ENCODE peak calls at places on chromosomes 6 and 20, in nine cellular contexts. Y is LNCaP clone FGC, O is A549, C is endothelial cell, M is MCF 10A, K is cardiac fibroblast, U is WTC11, W is tibial artery, D is hepatocyte. L is an unnamed sample.

GRCh38 chr20:41374568-41374920 is 7.9 kb upstream of the EMILIN3 start:
- DNase-seq in Y (no peak), O (no peak), C (no peak), M (no peak), K (no peak), U (no peak), W (no peak), D (no peak), L (no peak)

GRCh38 chr6:108584323-108584722 is 23.6 kb downstream of the FOXO3 start:
- DNase-seq in Y (no peak), O (no peak), C (no peak), M (no peak), K (no peak), U (no peak), W (no peak), D (no peak), L (no peak)

GRCh38 chr6:15184441-15184861 is 61.4 kb upstream of the JARID2 start:
- DNase-seq in Y (no peak), O (no peak), C (no peak), M (no peak), K (no peak), U (no peak), W (no peak), D (no peak), L (no peak)

GRCh38 chr6:108114861-108115597 is 40.5 kb upstream of the OSTM1 start:
- DNase-seq in Y (no peak), O (no peak), C (peak), M (no peak), K (peak), U (peak), W (peak), D (peak), L (no peak)

GRCh38 chr20:24993337-24994185 is 1.0 kb upstream of the APMAP start:
- DNase-seq in Y (peak), O (peak), C (no peak), M (peak), K (peak), U (no peak), W (no peak), D (peak), L (no peak)

GRCh38 chr6:21726676-21727075 is 133.1 kb downstream of the SOX4 start:
- DNase-seq in Y (no peak), O (no peak), C (no peak), M (no peak), K (no peak), U (no peak), W (no peak), D (no peak), L (no peak)

GRCh38 chr6:160978141-160978926 is 13.2 kb upstream of the MAP3K4 start:
- DNase-seq in Y (no peak), O (no peak), C (no peak), M (peak), K (peak), U (no peak), W (no peak), D (no peak), L (no peak)

GRCh38 chr20:40251284-40251932 is 437.6 kb downstream of the MAFB start:
- DNase-seq in Y (no peak), O (peak), C (peak), M (peak), K (peak), U (peak), W (no peak), D (peak), L (peak)

GRCh38 chr6:30799210-30799609 is 54.9 kb upstream of the IER3 start:
- DNase-seq in Y (peak), O (no peak), C (no peak), M (no peak), K (no peak), U (no peak), W (no peak), D (no peak), L (no peak)

GRCh38 chr6:28810655-28811053 is 113.1 kb downstream of the TRIM27 start:
- DNase-seq in Y (no peak), O (no peak), C (no peak), M (no peak), K (no peak), U (no peak), W (no peak), D (no peak), L (no peak)

GRCh38 chr20:36274248-36274841 is 31.8 kb upstream of the DLGAP4 start:
- DNase-seq in Y (no peak), O (no peak), C (no peak), M (no peak), K (no peak), U (no peak), W (no peak), D (no peak), L (no peak)

GRCh38 chr20:36272547-36273220 is 33.5 kb upstream of the DLGAP4 start:
- DNase-seq in Y (no peak), O (no peak), C (no peak), M (no peak), K (no peak), U (no peak), W (no peak), D (no peak), L (no peak)

GRCh38 chr20:36271639-36272546 is 34.2 kb upstream of the DLGAP4 start:
- DNase-seq in Y (no peak), O (no peak), C (no peak), M (no peak), K (no peak), U (no peak), W (no peak), D (no peak), L (no peak)

GRCh38 chr20:36275011-36275410 is 31.1 kb upstream of the DLGAP4 start:
- DNase-seq in Y (no peak), O (no peak), C (no peak), M (no peak), K (no peak), U (no peak), W (no peak), D (no peak), L (no peak)

DNA sequence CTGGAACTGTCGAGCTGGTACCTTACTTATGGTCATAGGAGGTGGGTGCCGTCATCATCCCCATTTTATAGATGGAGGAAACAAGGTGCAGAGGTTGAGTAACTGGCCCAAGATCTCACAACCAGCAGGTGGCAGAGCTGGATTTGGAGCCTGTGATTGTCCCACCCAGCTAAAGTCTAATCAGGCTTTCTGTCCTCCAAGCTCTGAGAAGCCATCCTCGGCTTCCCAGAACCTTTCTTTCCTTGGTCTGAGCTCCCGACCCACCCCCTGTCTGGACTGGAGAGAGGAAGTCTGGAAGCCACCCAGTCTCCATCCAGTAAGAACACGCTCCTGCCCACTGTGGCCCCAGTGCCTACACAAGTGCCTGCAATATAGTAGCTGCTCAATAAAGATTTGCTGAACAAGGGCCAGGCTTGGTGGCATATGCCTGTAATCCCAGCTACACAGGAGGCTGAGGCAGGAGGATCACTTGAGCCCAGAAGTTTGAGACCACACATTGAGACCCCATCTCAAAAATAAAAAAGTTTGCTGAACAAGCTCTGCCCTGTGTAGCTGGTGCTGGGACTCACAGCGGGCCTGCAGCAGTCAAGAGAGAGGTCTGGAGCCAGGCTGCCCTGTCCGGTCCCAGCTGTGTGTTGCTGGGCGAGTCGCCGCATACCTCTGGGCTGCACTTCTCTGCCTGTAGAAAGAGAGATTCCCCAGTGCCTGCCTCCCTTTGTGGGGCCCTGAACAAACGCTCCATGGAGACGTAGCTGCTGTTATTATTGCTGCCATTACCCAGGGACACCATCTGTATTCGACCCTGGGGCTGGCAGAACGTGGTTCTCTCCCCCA is 32.5 kb upstream of the DLGAP4 start:
- DNase-seq in Y (peak), O (peak), C (no peak), M (peak), K (peak), U (no peak), W (no peak), D (no peak), L (no peak)
- TF ChIP-seq CTCF in Y (peak), O (peak), C (no peak), M (peak), K (peak), U (no peak), W (no peak), D (peak), L (peak)

GRCh38 chr6:158039571-158040050 is 57.9 kb downstream of the SYNJ2 start:
- DNase-seq in Y (no peak), O (no peak), C (no peak), M (no peak), K (peak), U (no peak), W (peak), D (no peak), L (no peak)
- TF ChIP-seq CTCF in Y (no peak), O (no peak), C (no peak), M (no peak), K (no peak), U (no peak), W (no peak), D (no peak), L (no peak)

DNA sequence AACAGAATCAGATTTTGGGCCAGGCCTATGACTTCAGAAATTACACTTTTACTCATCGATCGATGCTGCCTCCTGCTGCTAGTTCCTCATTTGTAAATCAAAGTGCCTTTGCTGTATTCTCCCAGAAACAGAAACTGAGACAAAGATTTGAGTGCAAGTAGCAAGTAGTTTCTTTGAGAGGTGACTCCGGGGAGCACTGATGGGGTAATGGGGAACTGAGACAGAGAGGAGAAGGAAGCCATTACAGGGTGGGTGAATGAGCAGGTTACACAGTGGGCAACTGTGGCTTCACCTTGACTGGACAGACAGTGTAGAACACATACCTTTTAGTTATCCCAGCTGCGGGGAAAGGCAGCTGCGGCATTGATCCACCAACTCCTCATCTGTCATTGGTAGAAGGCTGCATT is 9.7 kb upstream of the CD40 start:
- DNase-seq in Y (no peak), O (no peak), C (no peak), M (no peak), K (no peak), U (no peak), W (no peak), D (no peak), L (no peak)
- TF ChIP-seq CTCF in Y (no peak), O (no peak), C (no peak), M (no peak), K (no peak), U (no peak), W (no peak), D (no peak), L (no peak)

DNA sequence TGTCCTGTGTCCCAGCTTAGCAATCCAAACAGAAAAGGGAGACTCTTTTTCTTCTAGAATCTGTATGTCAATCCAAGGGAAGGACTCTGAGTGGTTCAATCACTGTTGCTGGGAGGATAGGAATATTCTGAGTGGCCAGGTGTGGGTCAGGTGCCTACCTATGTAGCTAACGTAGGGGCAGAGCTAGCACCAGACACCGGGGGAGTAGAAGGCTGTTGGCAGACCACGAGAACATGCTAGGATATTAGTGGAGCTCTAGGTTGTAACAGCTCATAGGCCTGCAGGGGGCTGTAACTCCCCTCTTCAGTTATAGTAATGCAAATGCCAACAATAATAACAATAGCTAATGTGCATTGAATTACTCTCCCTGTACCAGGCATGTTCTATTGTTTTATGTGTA is 39.8 kb upstream of the EPB41L1 start:
- DNase-seq in Y (no peak), O (no peak), C (no peak), M (no peak), K (no peak), U (no peak), W (no peak), D (no peak), L (no peak)
- TF ChIP-seq CTCF in Y (no peak), O (no peak), C (no peak), M (no peak), K (no peak), U (no peak), W (no peak), D (no peak), L (no peak)

DNA sequence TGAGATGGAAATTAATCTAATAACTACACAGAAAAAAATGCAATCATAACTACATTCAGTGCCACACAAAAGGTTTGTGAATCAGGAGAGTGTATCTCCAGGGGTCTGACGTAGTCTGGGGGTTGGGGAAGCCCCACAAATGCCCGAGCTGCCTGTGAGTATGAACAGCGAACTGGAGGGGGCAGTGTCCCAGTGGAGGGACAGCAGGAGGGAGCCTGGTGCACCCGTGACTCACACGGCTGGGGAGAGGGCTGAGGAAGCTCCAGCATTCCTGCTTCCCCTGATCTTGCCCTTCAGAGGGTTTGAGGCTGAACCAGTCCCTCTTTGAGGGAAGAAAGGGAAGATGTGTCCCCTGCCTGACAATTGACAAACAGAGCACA is 78.9 kb downstream of the CDH26 start:
- DNase-seq in Y (no peak), O (peak), C (no peak), M (peak), K (no peak), U (no peak), W (no peak), D (no peak), L (no peak)
- TF ChIP-seq CTCF in Y (no peak), O (no peak), C (no peak), M (no peak), K (peak), U (no peak), W (no peak), D (no peak), L (peak)

GRCh38 chr20:62327726-62328495 is 25.1 kb downstream of the ADRM1 start:
- DNase-seq in Y (no peak), O (no peak), C (no peak), M (no peak), K (no peak), U (no peak), W (no peak), D (no peak), L (no peak)
- TF ChIP-seq CTCF in Y (no peak), O (no peak), C (no peak), M (no peak), K (no peak), U (no peak), W (no peak), D (no peak), L (no peak)

GRCh38 chr6:96150431-96150830 is 134.7 kb downstream of the FUT9 start:
- DNase-seq in Y (no peak), O (no peak), C (no peak), M (no peak), K (no peak), U (no peak), W (no peak), D (no peak), L (no peak)

GRCh38 chr6:96151707-96152106 is 135.9 kb downstream of the FUT9 start:
- DNase-seq in Y (no peak), O (no peak), C (no peak), M (no peak), K (no peak), U (no peak), W (no peak), D (no peak), L (no peak)

GRCh38 chr6:96156425-96156824 is 140.7 kb downstream of the FUT9 start:
- DNase-seq in Y (no peak), O (no peak), C (no peak), M (no peak), K (no peak), U (no peak), W (no peak), D (peak), L (no peak)

GRCh38 chr6:96153775-96154174 is 138.0 kb downstream of the FUT9 start:
- DNase-seq in Y (no peak), O (no peak), C (no peak), M (no peak), K (no peak), U (no peak), W (no peak), D (no peak), L (no peak)

DNA sequence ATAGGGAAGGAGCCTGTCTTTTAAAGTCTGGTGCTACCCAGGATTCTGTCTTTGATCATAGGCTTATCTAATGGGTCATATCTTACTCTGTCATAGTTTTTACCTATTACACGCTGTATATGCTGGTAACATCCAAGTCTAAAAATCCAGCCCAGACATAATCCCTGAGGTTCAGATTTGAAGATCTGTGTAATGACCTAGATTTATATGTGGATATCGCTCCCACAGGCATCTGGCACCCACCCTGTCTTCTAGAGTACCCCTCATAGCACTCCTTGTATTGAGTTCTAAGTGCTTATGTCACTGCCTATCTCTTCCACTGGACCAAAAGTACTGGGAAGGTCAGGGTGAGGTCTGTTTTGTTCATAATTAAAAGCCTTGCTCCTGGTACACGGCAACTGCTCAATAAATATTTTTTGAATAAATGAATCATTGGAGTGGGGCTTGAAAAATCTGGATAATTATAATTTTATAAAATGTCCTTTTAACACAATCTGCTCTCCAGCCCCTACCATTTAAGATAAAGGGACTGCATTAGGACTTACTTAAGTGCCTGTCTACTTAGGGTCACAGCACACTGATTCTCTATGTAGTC is 136.4 kb downstream of the FUT9 start:
- DNase-seq in Y (no peak), O (no peak), C (no peak), M (no peak), K (no peak), U (no peak), W (no peak), D (no peak), L (no peak)
- TF ChIP-seq CTCF in Y (no peak), O (no peak), C (no peak), M (no peak), K (no peak), U (no peak), W (no peak), D (no peak), L (no peak)

GRCh38 chr6:63872233-63872632 is 236.6 kb downstream of the PHF3 start:
- DNase-seq in Y (no peak), O (no peak), C (no peak), M (no peak), K (no peak), U (no peak), W (no peak), D (no peak), L (no peak)
- TF ChIP-seq CTCF in Y (no peak), O (no peak), C (peak), M (no peak), K (peak), U (no peak), W (no peak), D (no peak), L (no peak)

GRCh38 chr6:72522735-72523141 is 99.1 kb upstream of the KCNQ5 start:
- DNase-seq in Y (no peak), O (peak), C (peak), M (peak), K (no peak), U (peak), W (no peak), D (peak), L (peak)
- TF ChIP-seq CTCF in Y (peak), O (no peak), C (peak), M (no peak), K (no peak), U (peak), W (no peak), D (no peak), L (peak)

DNA sequence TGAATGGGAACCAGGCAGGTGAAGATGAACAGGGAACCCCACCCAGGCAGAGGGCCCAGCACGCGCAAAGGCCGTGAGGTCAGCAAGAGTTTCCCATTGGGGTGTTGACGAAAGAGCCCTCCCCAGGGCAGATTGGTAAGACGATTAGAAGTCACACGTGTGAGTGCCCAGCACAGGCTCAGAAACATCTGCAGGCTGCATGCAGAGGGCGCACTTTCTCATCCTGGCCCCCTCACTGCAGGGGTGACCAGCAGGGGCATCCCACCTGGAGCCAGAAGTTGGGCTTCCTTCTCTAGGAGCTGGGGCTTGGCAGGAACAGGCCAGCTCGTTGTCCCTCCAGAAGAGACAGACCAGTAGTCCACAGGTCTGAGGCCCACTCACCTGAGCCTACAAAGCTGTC is 38.4 kb downstream of the VSTM2L start:
- DNase-seq in Y (no peak), O (peak), C (peak), M (no peak), K (no peak), U (peak), W (no peak), D (no peak), L (no peak)
- TF ChIP-seq CTCF in Y (no peak), O (no peak), C (peak), M (no peak), K (no peak), U (peak), W (no peak), D (peak), L (peak)

L was measured in HFF-Myc.